ENCODE peak calls at places on chromosomes 3 and 15, in seven cellular contexts. One of them, this sample, is unnamed.

GRCh38 chr3:127473244-127474024 is 117.1 kb downstream of the TPRA1 start:
- DNase-seq in HS-27A: no peak
- DNase-seq in left ventricle myocardium inferior: no peak
- DNase-seq in Calu3: peak
- DNase-seq in cardiac fibroblast: no peak
- DNase-seq in stimulated activated naive CD8-positive, alpha-beta T cell treated with anti-CD3 and anti-CD28 coated beads, Interleukin-15, amount 100 ng/mL, for 72 hours: peak
- DNase-seq in left cardiac atrium: no peak
- DNase-seq in this sample: no peak

GRCh38 chr3:11643212-11644087 is at the start of gene VGLL4:
- DNase-seq in HS-27A: peak
- DNase-seq in left ventricle myocardium inferior: peak
- DNase-seq in Calu3: peak
- DNase-seq in cardiac fibroblast: peak
- DNase-seq in stimulated activated naive CD8-positive, alpha-beta T cell treated with anti-CD3 and anti-CD28 coated beads, Interleukin-15, amount 100 ng/mL, for 72 hours: peak
- DNase-seq in left cardiac atrium: peak
- DNase-seq in this sample: peak

GRCh38 chr3:27089641-27090040 is 279.5 kb downstream of the NEK10 start:
- DNase-seq in HS-27A: no peak
- DNase-seq in left ventricle myocardium inferior: no peak
- DNase-seq in Calu3: no peak
- DNase-seq in cardiac fibroblast: no peak
- DNase-seq in stimulated activated naive CD8-positive, alpha-beta T cell treated with anti-CD3 and anti-CD28 coated beads, Interleukin-15, amount 100 ng/mL, for 72 hours: no peak
- DNase-seq in left cardiac atrium: no peak
- DNase-seq in this sample: no peak

GRCh38 chr15:67189326-67190051 is 65.0 kb downstream of the AAGAB start:
- DNase-seq in HS-27A: no peak
- DNase-seq in left ventricle myocardium inferior: peak
- DNase-seq in Calu3: no peak
- DNase-seq in cardiac fibroblast: peak
- DNase-seq in stimulated activated naive CD8-positive, alpha-beta T cell treated with anti-CD3 and anti-CD28 coated beads, Interleukin-15, amount 100 ng/mL, for 72 hours: no peak
- DNase-seq in left cardiac atrium: peak
- DNase-seq in this sample: no peak

GRCh38 chr3:126083511-126083912 is 412 bp downstream of the SLC41A3 start:
- DNase-seq in HS-27A: no peak
- DNase-seq in left ventricle myocardium inferior: peak
- DNase-seq in Calu3: peak
- DNase-seq in cardiac fibroblast: peak
- DNase-seq in stimulated activated naive CD8-positive, alpha-beta T cell treated with anti-CD3 and anti-CD28 coated beads, Interleukin-15, amount 100 ng/mL, for 72 hours: peak
- DNase-seq in left cardiac atrium: peak
- DNase-seq in this sample: peak

GRCh38 chr15:100602822-100603393 is 519 bp downstream of the ASB7 start:
- DNase-seq in HS-27A: peak
- DNase-seq in left ventricle myocardium inferior: no peak
- DNase-seq in Calu3: peak
- DNase-seq in cardiac fibroblast: peak
- DNase-seq in stimulated activated naive CD8-positive, alpha-beta T cell treated with anti-CD3 and anti-CD28 coated beads, Interleukin-15, amount 100 ng/mL, for 72 hours: peak
- DNase-seq in left cardiac atrium: no peak
- DNase-seq in this sample: peak

GRCh38 chr3:48410205-48411040 is 19.5 kb downstream of the PLXNB1 start:
- DNase-seq in HS-27A: no peak
- DNase-seq in left ventricle myocardium inferior: no peak
- DNase-seq in Calu3: no peak
- DNase-seq in cardiac fibroblast: no peak
- DNase-seq in stimulated activated naive CD8-positive, alpha-beta T cell treated with anti-CD3 and anti-CD28 coated beads, Interleukin-15, amount 100 ng/mL, for 72 hours: no peak
- DNase-seq in left cardiac atrium: no peak
- DNase-seq in this sample: no peak

GRCh38 chr3:40780341-40780800 is 255.6 kb downstream of the ZNF621 start:
- DNase-seq in HS-27A: no peak
- DNase-seq in left ventricle myocardium inferior: peak
- DNase-seq in Calu3: no peak
- DNase-seq in cardiac fibroblast: peak
- DNase-seq in stimulated activated naive CD8-positive, alpha-beta T cell treated with anti-CD3 and anti-CD28 coated beads, Interleukin-15, amount 100 ng/mL, for 72 hours: no peak
- DNase-seq in left cardiac atrium: peak
- DNase-seq in this sample: peak

GRCh38 chr3:184154909-184155643 is at the start of gene DVL3:
- DNase-seq in HS-27A: no peak
- DNase-seq in left ventricle myocardium inferior: peak
- DNase-seq in Calu3: peak
- DNase-seq in cardiac fibroblast: peak
- DNase-seq in stimulated activated naive CD8-positive, alpha-beta T cell treated with anti-CD3 and anti-CD28 coated beads, Interleukin-15, amount 100 ng/mL, for 72 hours: peak
- DNase-seq in left cardiac atrium: peak
- DNase-seq in this sample: peak

GRCh38 chr3:101954946-101955345 is 105.6 kb downstream of the NFKBIZ start:
- DNase-seq in HS-27A: no peak
- DNase-seq in left ventricle myocardium inferior: no peak
- DNase-seq in Calu3: no peak
- DNase-seq in cardiac fibroblast: peak
- DNase-seq in stimulated activated naive CD8-positive, alpha-beta T cell treated with anti-CD3 and anti-CD28 coated beads, Interleukin-15, amount 100 ng/mL, for 72 hours: no peak
- DNase-seq in left cardiac atrium: no peak
- DNase-seq in this sample: no peak

GRCh38 chr3:140439527-140439926 is 238.3 kb upstream of the TRIM42 start:
- DNase-seq in HS-27A: no peak
- DNase-seq in left ventricle myocardium inferior: no peak
- DNase-seq in Calu3: no peak
- DNase-seq in cardiac fibroblast: no peak
- DNase-seq in stimulated activated naive CD8-positive, alpha-beta T cell treated with anti-CD3 and anti-CD28 coated beads, Interleukin-15, amount 100 ng/mL, for 72 hours: no peak
- DNase-seq in left cardiac atrium: no peak
- DNase-seq in this sample: no peak